ENCODE peak calls at places on chromosomes 5 and 9, in seven cellular contexts. F, P, L, B, E, S and J are unnamed samples.

GRCh38 chr9:135067091-135067710 is 20.3 kb upstream of the OLFM1 start:
- DNase-seq in F (no peak), P (no peak), L (no peak), B (peak; percentile 36), E (peak; percentile 7), S (no peak), J (no peak)

GRCh38 chr9:40925149-40925548 is 203.3 kb downstream of the FOXD4L6 start:
- DNase-seq in F (no peak), P (no peak), L (no peak), B (no peak), E (no peak), S (no peak), J (no peak)

GRCh38 chr9:116002624-116003023 is 151.0 kb upstream of the PAPPA start:
- DNase-seq in F (no peak), P (no peak), L (no peak), B (no peak), E (no peak), S (peak; percentile 62), J (peak; percentile 40)

GRCh38 chr5:132074772-132075718 is 1.5 kb downstream of the CSF2 start:
- DNase-seq in F (no peak), P (no peak), L (no peak), B (no peak), E (no peak), S (no peak), J (no peak)

GRCh38 chr9:117211280-117211679 is 203.6 kb downstream of the ASTN2 start:
- DNase-seq in F (no peak), P (no peak), L (peak; percentile 13), B (no peak), E (no peak), S (no peak), J (no peak)

GRCh38 chr9:110270211-110270995 is 14.1 kb upstream of the TXN start:
- DNase-seq in F (no peak), P (no peak), L (no peak), B (no peak), E (no peak), S (no peak), J (no peak)

GRCh38 chr9:33782395-33783152 is 12.8 kb upstream of the PRSS3 start:
- DNase-seq in F (no peak), P (no peak), L (no peak), B (no peak), E (no peak), S (peak; percentile 76), J (peak; percentile 73)

GRCh38 chr5:57598756-57599155 is 116.1 kb upstream of the ACTBL2 start:
- DNase-seq in F (no peak), P (no peak), L (no peak), B (no peak), E (no peak), S (peak; percentile 43), J (peak; percentile 78)

GRCh38 chr9:114075602-114076001 is 2.5 kb downstream of the AMBP start:
- DNase-seq in F (no peak), P (no peak), L (no peak), B (no peak), E (no peak), S (no peak), J (no peak)

GRCh38 chr9:106799146-106799545 is 63.8 kb upstream of the ZNF462 start:
- DNase-seq in F (no peak), P (no peak), L (peak; percentile 34), B (no peak), E (no peak), S (peak; percentile 93), J (peak; percentile 85)

GRCh38 chr5:75168026-75168750 is 68.5 kb downstream of the ANKRD31 start:
- DNase-seq in F (no peak), P (no peak), L (no peak), B (no peak), E (no peak), S (no peak), J (no peak)

GRCh38 chr9:108039491-108039890 is 549.9 kb upstream of the KLF4 start:
- DNase-seq in F (no peak), P (no peak), L (no peak), B (no peak), E (no peak), S (no peak), J (no peak)

GRCh38 chr5:1410156-1411014 is 34.9 kb downstream of the SLC6A3 start:
- DNase-seq in F (no peak), P (no peak), L (no peak), B (no peak), E (no peak), S (no peak), J (no peak)

GRCh38 chr9:71767421-71768321 is 642 bp downstream of the CEMIP2 start:
- DNase-seq in F (no peak), P (peak; percentile 14), L (peak; percentile 67), B (peak; percentile 55), E (peak; percentile 26), S (no peak), J (no peak)

GRCh38 chr5:72955143-72955767 is 586 bp upstream of the FCHO2 start:
- DNase-seq in F (no peak), P (peak; percentile 89), L (peak; percentile 78), B (peak; percentile 71), E (peak; percentile 86), S (no peak), J (no peak)

GRCh38 chr5:149667084-149667826 is 62.9 kb upstream of the PPARGC1B start:
- DNase-seq in F (no peak), P (peak; percentile 26), L (peak; percentile 75), B (no peak), E (no peak), S (no peak), J (peak; percentile 18)

GRCh38 chr5:55104036-55104767 is 1.8 kb downstream of the GZMA start:
- DNase-seq in F (no peak), P (no peak), L (peak; percentile 17), B (no peak), E (no peak), S (peak; percentile 51), J (peak; percentile 29)

GRCh38 chr9:112125961-112126388 is 49.1 kb downstream of the SUSD1 start:
- DNase-seq in F (no peak), P (no peak), L (no peak), B (no peak), E (no peak), S (peak; percentile 23), J (no peak)

DNA sequence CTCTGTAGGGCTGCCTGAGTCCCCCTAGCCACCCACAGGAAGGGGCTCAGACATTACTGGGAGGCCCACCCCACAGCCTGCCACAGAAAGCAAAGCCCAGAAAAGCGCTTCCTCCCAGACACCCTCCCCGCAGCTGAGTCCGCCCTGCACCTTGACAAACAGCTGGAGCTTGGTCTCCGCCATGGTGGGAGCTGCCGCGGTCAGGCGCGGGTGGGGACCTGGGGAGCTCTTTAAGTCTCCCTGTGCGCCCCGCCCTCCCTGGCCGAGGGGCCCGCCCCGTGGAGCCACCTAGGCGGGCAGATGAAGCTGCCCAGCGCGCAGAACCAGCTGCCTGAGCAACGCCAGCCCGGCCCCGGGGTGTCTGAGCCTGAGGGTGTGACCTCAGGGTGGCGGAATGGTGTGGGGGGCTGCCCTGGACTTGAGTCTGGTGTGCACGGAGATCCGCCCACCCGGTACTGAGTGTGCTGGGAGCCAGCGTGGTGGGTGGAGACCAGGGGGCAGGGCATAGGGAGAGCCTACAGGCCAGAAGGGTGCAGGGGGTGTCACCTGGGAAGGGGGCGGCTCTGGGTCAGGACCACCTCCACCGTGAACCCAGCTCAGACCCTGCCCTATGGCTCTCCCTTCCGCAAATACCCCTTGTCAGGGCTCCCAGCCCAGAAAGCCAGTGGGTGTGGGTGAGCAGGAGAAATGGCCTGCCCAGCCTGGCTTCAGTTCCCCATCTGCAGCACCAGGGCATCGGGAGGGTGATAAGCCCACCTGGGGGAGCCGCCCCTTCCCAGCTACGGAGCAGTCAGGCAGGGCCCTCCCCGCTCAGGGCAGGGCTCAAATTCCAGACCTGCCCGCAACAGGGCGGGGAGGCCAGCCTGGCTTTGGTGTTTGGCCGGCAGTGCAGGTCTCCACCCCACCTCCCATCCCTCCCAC is at the start of gene CLIC3:
- DNase-seq in F (peak; percentile 87), P (no peak), L (peak; percentile 39), B (no peak), E (no peak), S (peak; percentile 8), J (no peak)
- H3K4me3 ChIP-seq in F (peak within 1 kb of the TSS; percentile 60), P (peak within 1 kb of the TSS; percentile 22), L (peak within 1 kb of the TSS; percentile 55), B (peak within 1 kb of the TSS; percentile 47), E (no peak within 1 kb of the TSS), S (peak within 1 kb of the TSS; percentile 24), J (peak within 1 kb of the TSS; percentile 13)

DNA sequence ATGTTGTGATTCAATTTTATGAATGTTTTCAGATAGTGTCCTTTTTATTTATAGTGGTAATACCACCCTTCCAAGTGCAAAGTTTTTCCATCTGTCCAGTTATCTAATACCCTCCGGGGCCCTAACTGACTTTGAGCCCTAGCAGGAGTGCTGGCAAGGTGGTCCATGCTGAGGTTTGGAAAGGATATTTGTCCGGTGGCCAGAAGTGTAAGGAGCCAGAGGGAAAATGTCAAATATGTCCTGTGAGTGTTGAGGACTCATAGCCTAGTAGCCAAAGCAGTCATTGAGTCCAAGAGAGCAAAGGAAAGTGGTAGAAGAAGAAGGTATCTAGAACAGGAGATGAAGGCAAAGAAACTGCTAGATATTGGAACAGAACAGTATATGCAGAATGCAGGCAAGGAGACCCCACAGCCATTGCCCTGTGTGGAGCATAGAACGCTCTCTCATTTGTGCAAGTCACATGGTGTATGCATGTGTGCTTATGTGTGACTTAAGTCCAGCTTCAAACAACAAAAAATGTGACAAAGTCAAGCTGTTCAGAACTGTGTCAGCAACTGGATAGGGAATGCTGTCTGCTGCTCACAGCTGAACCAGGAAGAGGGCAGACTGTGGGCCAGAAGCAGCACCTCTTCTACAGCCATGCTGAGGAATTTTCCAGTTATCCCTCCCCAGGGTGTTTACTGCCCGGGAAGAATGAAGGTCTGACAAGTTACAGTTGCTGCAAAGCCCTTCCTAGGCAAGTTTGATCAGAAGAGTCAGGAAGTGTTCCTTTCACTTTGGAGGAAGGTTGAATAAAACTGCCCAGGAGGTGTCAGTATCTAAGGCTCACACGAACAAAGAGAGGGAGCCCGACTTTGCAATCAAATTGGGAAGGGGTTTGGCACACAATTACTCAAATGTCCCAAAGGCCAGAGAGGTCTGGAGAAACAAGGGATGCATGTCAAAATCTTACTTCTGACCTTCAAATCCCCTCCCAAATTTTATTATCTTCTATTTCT is 463.3 kb upstream of the DMAC1 start:
- DNase-seq in F (no peak), P (peak; percentile 39), L (peak; percentile 43), B (no peak), E (no peak), S (no peak), J (no peak)
- TF ChIP-seq CTCF in F (no peak), P (no peak), L (no peak), B (no peak), E (no peak), S (no peak), J (no peak)

GRCh38 chr5:172869734-172870133 is 35.7 kb downstream of the ERGIC1 start:
- DNase-seq in F (no peak), P (no peak), L (no peak), B (no peak), E (no peak), S (no peak), J (no peak)
- H3K4me3 ChIP-seq in F (no peak overlapping the region), P (no peak overlapping the region), L (no peak overlapping the region), B (no peak overlapping the region), E (no peak overlapping the region), S (no peak overlapping the region), J (no peak overlapping the region)

DNA sequence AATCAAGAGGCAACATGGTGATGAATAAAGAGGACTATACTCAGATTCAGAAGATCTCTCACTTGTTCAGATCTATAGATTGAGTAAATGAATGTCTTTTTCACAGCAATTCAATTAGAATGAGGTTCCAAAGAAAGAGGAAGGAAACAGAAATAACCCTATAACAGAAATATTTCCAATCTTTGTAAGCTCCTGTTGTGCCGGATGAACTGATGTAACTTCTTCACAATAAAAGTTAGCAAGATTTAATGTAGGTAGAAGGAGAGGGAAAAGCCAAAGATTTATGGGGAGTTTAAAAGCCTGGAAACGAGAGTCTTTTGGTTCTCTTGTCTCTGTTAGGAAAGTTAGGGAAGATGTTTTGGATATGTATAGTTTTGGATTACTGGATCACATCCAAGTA is 92.1 kb downstream of the PBX3 start:
- DNase-seq in F (no peak), P (no peak), L (no peak), B (no peak), E (no peak), S (no peak), J (no peak)
- TF ChIP-seq CTCF in F (no peak), P (no peak), L (no peak), B (no peak), E (no peak), S (no peak), J (no peak)